ENCODE peak calls at places on chromosomes 4 and X, in seven cellular contexts. I is GM23248, U is adrenal gland, W is PC-9, P is hepatocyte, A is fibroblast of lung, C is A549. N is an unnamed sample.

GRCh38 chr4:70958681-70959080 is 34.8 kb upstream of the DCK start:
- DNase-seq in I (peak), W (no peak), C (no peak), A (peak), U (no peak), P (no peak), N (peak)

GRCh38 chrX:14712096-14712495 is 160.8 kb downstream of the FANCB start:
- DNase-seq in C (no peak), P (no peak), U (no peak), I (no peak), A (no peak), W (no peak), N (no peak)

GRCh38 chr4:3236326-3236878 is 12.6 kb upstream of the MSANTD1 start:
- DNase-seq in W (no peak), P (no peak), A (no peak), I (no peak), U (no peak), C (no peak), N (no peak)

GRCh38 chrX:40171513-40172168 is 73.9 kb upstream of the BCOR start:
- DNase-seq in C (no peak), U (no peak), W (no peak), P (peak), A (peak), I (peak), N (no peak)

GRCh38 chr4:141686146-141686775 is 49.9 kb downstream of the IL15 start:
- DNase-seq in C (peak), U (no peak), P (no peak), W (no peak), I (peak), A (peak), N (no peak)

GRCh38 chr4:80295841-80296240 is 29.4 kb downstream of the FGF5 start:
- DNase-seq in A (peak), C (no peak), W (no peak), P (no peak), U (no peak), I (peak), N (no peak)

GRCh38 chrX:154603438-154604430 is 15.3 kb downstream of the CTAG1B start:
- DNase-seq in P (peak), A (peak), C (peak), I (peak), U (no peak), W (peak), N (no peak)

GRCh38 chr4:19497692-19498091 is 754.0 kb upstream of the SLIT2 start:
- DNase-seq in U (no peak), C (no peak), I (no peak), W (no peak), P (no peak), A (no peak), N (no peak)

GRCh38 chrX:10507876-10508275 is 112.5 kb downstream of the MID1 start:
- DNase-seq in C (no peak), I (no peak), P (no peak), W (no peak), U (no peak), A (peak), N (no peak)

GRCh38 chrX:69153060-69153730 is 12.1 kb downstream of the PJA1 start:
- DNase-seq in W (peak), I (no peak), C (no peak), P (peak), U (peak), A (no peak), N (no peak)

GRCh38 chr4:55175779-55176231 is 50.4 kb upstream of the KDR start:
- DNase-seq in U (no peak), I (peak), W (peak), C (no peak), A (peak), P (no peak), N (no peak)

GRCh38 chr4:3832536-3833220 is 66.5 kb downstream of the ADRA2C start:
- DNase-seq in W (no peak), P (no peak), C (no peak), U (no peak), I (no peak), A (no peak), N (no peak)

GRCh38 chrX:68699960-68700746 is 52.7 kb downstream of the STARD8 start:
- DNase-seq in C (no peak), I (peak), P (no peak), U (no peak), W (no peak), A (peak), N (no peak)

GRCh38 chr4:47043821-47044220 is 12.5 kb downstream of the GABRB1 start:
- DNase-seq in A (no peak), C (no peak), P (no peak), W (no peak), I (no peak), U (no peak), N (no peak)

GRCh38 chr4:40856836-40857362 is 107.1 kb downstream of the NSUN7 start:
- DNase-seq in W (no peak), A (peak), U (peak), I (peak), C (peak), P (peak), N (no peak)

GRCh38 chrX:40105791-40106676 is 8.3 kb upstream of the BCOR start:
- DNase-seq in A (peak), C (peak), W (no peak), I (peak), P (peak), U (peak), N (no peak)

GRCh38 chrX:17550011-17550410 is 175.0 kb downstream of the NHS start:
- DNase-seq in A (peak), C (no peak), W (no peak), I (no peak), U (no peak), P (no peak), N (no peak)

GRCh38 chrX:145923376-145923775 is 105.7 kb downstream of the SLITRK2 start:
- DNase-seq in A (no peak), I (no peak), U (no peak), P (no peak), W (no peak), C (no peak), N (no peak)

GRCh38 chrX:118975831-118976598 is 1.6 kb downstream of the LONRF3 start:
- DNase-seq in W (peak), P (peak), A (peak), U (peak), I (peak), C (peak), N (no peak)

GRCh38 chr4:3296651-3297050 is 3.8 kb downstream of the RGS12 start:
- DNase-seq in P (no peak), I (no peak), W (no peak), A (no peak), U (no peak), C (no peak), N (no peak)

GRCh38 chr4:24024597-24024996 is 134.8 kb upstream of the PPARGC1A start:
- DNase-seq in I (no peak), C (no peak), P (peak), W (no peak), A (no peak), U (no peak), N (peak)

GRCh38 chrX:111608724-111609123 is 72.2 kb upstream of the ALG13 start:
- DNase-seq in I (no peak), P (no peak), C (no peak), U (no peak), A (no peak), W (no peak), N (no peak)

GRCh38 chr4:119726505-119726904 is 97.9 kb upstream of the PDE5A start:
- DNase-seq in P (no peak), W (no peak), A (peak), U (no peak), I (peak), C (no peak), N (no peak)

GRCh38 chr4:37673523-37674192 is 12.5 kb downstream of the RELL1 start:
- DNase-seq in C (no peak), U (no peak), P (no peak), W (no peak), A (no peak), I (no peak), N (no peak)

GRCh38 chrX:153533041-153533565 is 15.7 kb downstream of the ATP2B3 start:
- DNase-seq in U (peak), A (peak), W (no peak), I (no peak), C (no peak), P (no peak), N (no peak)

GRCh38 chr4:165293927-165294649 is 33.4 kb upstream of the MSMO1 start:
- DNase-seq in A (no peak), W (no peak), U (no peak), C (no peak), P (no peak), I (no peak), N (no peak)

GRCh38 chr4:23202712-23203247 is 510.0 kb downstream of the GBA3 start:
- DNase-seq in C (no peak), W (no peak), P (no peak), I (no peak), U (no peak), A (no peak), N (no peak)

GRCh38 chr4:14783011-14783877 is 219.0 kb upstream of the CPEB2 start:
- DNase-seq in P (no peak), I (peak), W (no peak), A (peak), U (no peak), C (no peak), N (no peak)

GRCh38 chr4:187289371-187289770 is 565.7 kb upstream of the FAT1 start:
- DNase-seq in U (no peak), C (no peak), A (peak), I (peak), P (no peak), W (no peak), N (no peak)

GRCh38 chrX:6460893-6461490 is 73.9 kb downstream of the VCX3A start:
- DNase-seq in U (no peak), A (peak), I (no peak), P (no peak), C (no peak), W (peak), N (no peak)

GRCh38 chrX:10939384-10939783 is 171.7 kb upstream of the HCCS start:
- DNase-seq in P (peak), I (no peak), W (no peak), C (peak), A (peak), U (no peak), N (no peak)

GRCh38 chr4:127505203-127505602 is 127.6 kb upstream of the INTU start:
- DNase-seq in W (no peak), U (peak), P (peak), A (peak), C (no peak), I (peak), N (peak)

GRCh38 chr4:8761167-8761823 is 110.3 kb downstream of the HMX1 start:
- DNase-seq in C (no peak), U (no peak), P (no peak), A (no peak), W (no peak), I (no peak), N (no peak)

GRCh38 chr4:48832571-48832970 is 1.7 kb downstream of the OCIAD1 start:
- DNase-seq in C (no peak), W (no peak), A (no peak), P (no peak), I (no peak), U (no peak), N (no peak)

GRCh38 chr4:89308161-89308500 is 531 bp upstream of the GPRIN3 start:
- DNase-seq in I (peak), W (no peak), A (peak), U (no peak), C (no peak), P (no peak), N (no peak)
- H3K27ac ChIP-seq in I (no peak), W (no peak), A (no peak), U (no peak), C (peak), P (no peak), N (no peak)

DNA sequence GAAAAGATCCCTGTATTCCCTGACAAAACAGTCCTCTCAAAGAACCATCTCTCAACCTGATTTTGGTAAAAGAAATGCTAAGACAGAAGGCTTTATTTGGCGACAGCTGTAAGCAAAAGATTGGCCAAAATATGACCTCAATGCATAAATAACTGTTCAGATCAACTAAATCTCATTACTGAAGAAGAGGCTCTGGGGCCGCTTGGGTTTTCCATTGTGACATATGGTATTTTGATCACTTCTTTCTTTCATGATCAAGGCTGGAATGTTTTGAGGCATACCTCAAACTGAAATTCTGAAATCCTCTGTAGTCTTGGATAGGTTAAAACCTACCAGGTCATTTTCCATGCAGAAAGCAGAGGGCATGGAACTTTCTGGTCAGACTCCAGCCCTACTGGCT is 106.3 kb downstream of the C4orf51 start:
- DNase-seq in W (no peak), C (no peak), A (no peak), P (no peak), I (no peak), U (no peak), N (no peak)
- H3K27ac ChIP-seq in W (no peak), C (no peak), A (no peak), P (no peak), I (no peak), U (no peak), N (no peak)

GRCh38 chrX:22365460-22365859 is 92.7 kb downstream of the CBLL2 start:
- DNase-seq in U (no peak), I (peak), P (no peak), A (peak), W (peak), C (no peak), N (no peak)
- H3K27ac ChIP-seq in U (no peak), I (peak), P (no peak), A (no peak), W (peak), C (no peak), N (no peak)

GRCh38 chr4:104591505-104591904 is 96.8 kb upstream of the CXXC4 start:
- DNase-seq in I (no peak), U (no peak), A (no peak), W (no peak), P (peak), C (no peak), N (no peak)
- H3K27ac ChIP-seq in I (no peak), U (no peak), A (no peak), W (no peak), P (no peak), C (no peak), N (no peak)

GRCh38 chr4:113593400-113594230 is 167.9 kb downstream of the CAMK2D start:
- DNase-seq in P (no peak), C (no peak), I (no peak), U (no peak), W (no peak), A (no peak), N (no peak)
- H3K27ac ChIP-seq in P (no peak), C (no peak), I (no peak), U (no peak), W (no peak), A (no peak), N (no peak)

GRCh38 chrX:103779156-103779555 is 2.5 kb downstream of the PLP1 start:
- DNase-seq in W (no peak), I (peak), P (no peak), C (no peak), U (no peak), A (peak), N (no peak)
- H3K27ac ChIP-seq in W (no peak), I (no peak), P (no peak), C (no peak), U (no peak), A (no peak), N (no peak)

N was measured in AG04450.